ENCODE peak calls at places on chromosomes 7 and 10, in ten cellular contexts. One of them, this sample, is unnamed. For H3K4me1 and H3K9me3, the result is how much of the 10 kb centered on the place peaks cover.

GRCh38 chr10:101597036-101597435 is 8.9 kb downstream of the DPCD start:
- DNase-seq in psoas muscle: peak
- DNase-seq in CD8-positive, alpha-beta T cell: no peak
- DNase-seq in stomach: no peak
- DNase-seq in IMR-90: no peak
- DNase-seq in right atrium auricular region: no peak
- DNase-seq in heart left ventricle: no peak
- DNase-seq in endothelial cell of umbilical vein: no peak
- DNase-seq in ovary: no peak
- DNase-seq in PC-3: no peak
- DNase-seq in this sample: no peak

GRCh38 chr10:109956454-109957091 is 33.3 kb upstream of the XPNPEP1 start:
- DNase-seq in psoas muscle: no peak
- DNase-seq in CD8-positive, alpha-beta T cell: no peak
- DNase-seq in stomach: peak
- DNase-seq in IMR-90: peak
- DNase-seq in right atrium auricular region: no peak
- DNase-seq in heart left ventricle: no peak
- DNase-seq in endothelial cell of umbilical vein: peak
- DNase-seq in ovary: no peak
- DNase-seq in PC-3: peak
- DNase-seq in this sample: no peak

GRCh38 chr7:48637382-48637781 is 287.0 kb upstream of the CDC14C start:
- DNase-seq in psoas muscle: no peak
- DNase-seq in CD8-positive, alpha-beta T cell: no peak
- DNase-seq in stomach: no peak
- DNase-seq in IMR-90: no peak
- DNase-seq in right atrium auricular region: no peak
- DNase-seq in heart left ventricle: no peak
- DNase-seq in endothelial cell of umbilical vein: no peak
- DNase-seq in ovary: no peak
- DNase-seq in PC-3: peak
- DNase-seq in this sample: no peak

GRCh38 chr7:98970031-98970615 is 91.8 kb downstream of the TRRAP start:
- DNase-seq in psoas muscle: no peak
- DNase-seq in CD8-positive, alpha-beta T cell: no peak
- DNase-seq in stomach: no peak
- DNase-seq in IMR-90: no peak
- DNase-seq in right atrium auricular region: no peak
- DNase-seq in heart left ventricle: no peak
- DNase-seq in endothelial cell of umbilical vein: no peak
- DNase-seq in ovary: no peak
- DNase-seq in PC-3: no peak
- DNase-seq in this sample: no peak

GRCh38 chr7:108071551-108071950 is 58.6 kb downstream of the LAMB4 start:
- DNase-seq in psoas muscle: no peak
- DNase-seq in CD8-positive, alpha-beta T cell: no peak
- DNase-seq in stomach: no peak
- DNase-seq in IMR-90: no peak
- DNase-seq in right atrium auricular region: no peak
- DNase-seq in heart left ventricle: no peak
- DNase-seq in endothelial cell of umbilical vein: no peak
- DNase-seq in ovary: no peak
- DNase-seq in PC-3: no peak
- DNase-seq in this sample: no peak

GRCh38 chr10:18737236-18737635 is 78.0 kb downstream of the ARL5B start:
- DNase-seq in psoas muscle: no peak
- DNase-seq in CD8-positive, alpha-beta T cell: no peak
- DNase-seq in stomach: no peak
- DNase-seq in IMR-90: peak
- DNase-seq in right atrium auricular region: no peak
- DNase-seq in heart left ventricle: no peak
- DNase-seq in endothelial cell of umbilical vein: no peak
- DNase-seq in ovary: no peak
- DNase-seq in PC-3: peak
- DNase-seq in this sample: no peak

GRCh38 chr10:70404906-70405824 is 1.2 kb downstream of the EIF4EBP2 start:
- DNase-seq in psoas muscle: peak
- DNase-seq in CD8-positive, alpha-beta T cell: peak
- DNase-seq in stomach: peak
- DNase-seq in IMR-90: peak
- DNase-seq in right atrium auricular region: peak
- DNase-seq in heart left ventricle: peak
- DNase-seq in endothelial cell of umbilical vein: peak
- DNase-seq in ovary: peak
- DNase-seq in PC-3: peak
- DNase-seq in this sample: peak

GRCh38 chr10:50224330-50224952 is 26.9 kb downstream of the ASAH2 start:
- DNase-seq in psoas muscle: no peak
- DNase-seq in CD8-positive, alpha-beta T cell: no peak
- DNase-seq in stomach: peak
- DNase-seq in IMR-90: peak
- DNase-seq in right atrium auricular region: no peak
- DNase-seq in heart left ventricle: no peak
- DNase-seq in endothelial cell of umbilical vein: peak
- DNase-seq in ovary: no peak
- DNase-seq in PC-3: peak
- DNase-seq in this sample: no peak

GRCh38 chr7:150377116-150377979 is 1.8 kb upstream of the ZNF775 start:
- DNase-seq in psoas muscle: no peak
- DNase-seq in CD8-positive, alpha-beta T cell: no peak
- DNase-seq in stomach: no peak
- DNase-seq in IMR-90: no peak
- DNase-seq in right atrium auricular region: no peak
- DNase-seq in heart left ventricle: no peak
- DNase-seq in endothelial cell of umbilical vein: peak
- DNase-seq in ovary: no peak
- DNase-seq in PC-3: no peak
- DNase-seq in this sample: no peak

GRCh38 chr7:99648843-99649242 is 31.0 kb downstream of the CYP3A5 start:
- DNase-seq in psoas muscle: no peak
- DNase-seq in CD8-positive, alpha-beta T cell: no peak
- DNase-seq in stomach: no peak
- DNase-seq in IMR-90: no peak
- DNase-seq in right atrium auricular region: no peak
- DNase-seq in heart left ventricle: no peak
- DNase-seq in endothelial cell of umbilical vein: no peak
- DNase-seq in ovary: no peak
- DNase-seq in PC-3: no peak
- DNase-seq in this sample: no peak

GRCh38 chr10:51057925-51058324 is 16.4 kb upstream of the PRKG1 start:
- DNase-seq in psoas muscle: no peak
- DNase-seq in CD8-positive, alpha-beta T cell: no peak
- DNase-seq in stomach: no peak
- DNase-seq in IMR-90: no peak
- DNase-seq in right atrium auricular region: no peak
- DNase-seq in heart left ventricle: no peak
- DNase-seq in endothelial cell of umbilical vein: no peak
- DNase-seq in ovary: no peak
- DNase-seq in PC-3: no peak
- DNase-seq in this sample: no peak

GRCh38 chr10:5508161-5508604 is 8.8 kb upstream of the CALML5 start:
- DNase-seq in psoas muscle: peak
- DNase-seq in CD8-positive, alpha-beta T cell: no peak
- DNase-seq in stomach: no peak
- DNase-seq in IMR-90: no peak
- DNase-seq in right atrium auricular region: no peak
- DNase-seq in heart left ventricle: no peak
- DNase-seq in endothelial cell of umbilical vein: no peak
- DNase-seq in ovary: peak
- DNase-seq in PC-3: no peak
- DNase-seq in this sample: no peak

GRCh38 chr10:43939939-43940810 is 291.5 kb upstream of the ZNF32 start:
- DNase-seq in psoas muscle: no peak
- DNase-seq in CD8-positive, alpha-beta T cell: peak
- DNase-seq in stomach: no peak
- DNase-seq in IMR-90: peak
- DNase-seq in right atrium auricular region: peak
- DNase-seq in heart left ventricle: peak
- DNase-seq in endothelial cell of umbilical vein: no peak
- DNase-seq in ovary: no peak
- DNase-seq in PC-3: no peak
- DNase-seq in this sample: no peak

GRCh38 chr7:8274589-8274988 is 12.6 kb upstream of the ICA1 start:
- DNase-seq in psoas muscle: no peak
- DNase-seq in CD8-positive, alpha-beta T cell: no peak
- DNase-seq in stomach: no peak
- DNase-seq in IMR-90: no peak
- DNase-seq in right atrium auricular region: no peak
- DNase-seq in heart left ventricle: no peak
- DNase-seq in endothelial cell of umbilical vein: no peak
- DNase-seq in ovary: no peak
- DNase-seq in PC-3: no peak
- DNase-seq in this sample: no peak

GRCh38 chr10:95201736-95202135 is 7.7 kb downstream of the ACSM6 start:
- DNase-seq in psoas muscle: no peak
- DNase-seq in CD8-positive, alpha-beta T cell: no peak
- DNase-seq in stomach: no peak
- DNase-seq in IMR-90: peak
- DNase-seq in right atrium auricular region: no peak
- DNase-seq in heart left ventricle: no peak
- DNase-seq in endothelial cell of umbilical vein: no peak
- DNase-seq in ovary: no peak
- DNase-seq in PC-3: peak
- DNase-seq in this sample: no peak

GRCh38 chr10:11610151-11610854 is 1.1 kb downstream of the USP6NL start:
- DNase-seq in psoas muscle: no peak
- DNase-seq in CD8-positive, alpha-beta T cell: no peak
- DNase-seq in stomach: no peak
- DNase-seq in IMR-90: no peak
- DNase-seq in right atrium auricular region: no peak
- DNase-seq in heart left ventricle: no peak
- DNase-seq in endothelial cell of umbilical vein: peak
- DNase-seq in ovary: no peak
- DNase-seq in PC-3: no peak
- DNase-seq in this sample: no peak
- H3K4me1 ChIP-seq in psoas muscle: under half
- H3K4me1 ChIP-seq in CD8-positive, alpha-beta T cell: under half
- H3K4me1 ChIP-seq in stomach: under half
- H3K4me1 ChIP-seq in IMR-90: under half
- H3K4me1 ChIP-seq in right atrium auricular region: under half
- H3K4me1 ChIP-seq in heart left ventricle: under half
- H3K4me1 ChIP-seq in endothelial cell of umbilical vein: under half
- H3K4me1 ChIP-seq in ovary: under half
- H3K4me1 ChIP-seq in PC-3: under half
- H3K4me1 ChIP-seq in this sample: under half

GRCh38 chr7:435518-436366 is 83.9 kb downstream of the PDGFA start:
- DNase-seq in psoas muscle: peak
- DNase-seq in CD8-positive, alpha-beta T cell: no peak
- DNase-seq in stomach: peak
- DNase-seq in IMR-90: peak
- DNase-seq in right atrium auricular region: no peak
- DNase-seq in heart left ventricle: peak
- DNase-seq in endothelial cell of umbilical vein: peak
- DNase-seq in ovary: no peak
- DNase-seq in PC-3: peak
- DNase-seq in this sample: no peak

GRCh38 chr7:438361-438760 is 81.3 kb downstream of the PDGFA start:
- DNase-seq in psoas muscle: no peak
- DNase-seq in CD8-positive, alpha-beta T cell: no peak
- DNase-seq in stomach: peak
- DNase-seq in IMR-90: no peak
- DNase-seq in right atrium auricular region: no peak
- DNase-seq in heart left ventricle: no peak
- DNase-seq in endothelial cell of umbilical vein: no peak
- DNase-seq in ovary: no peak
- DNase-seq in PC-3: no peak
- DNase-seq in this sample: no peak

GRCh38 chr7:438916-439315 is 80.7 kb downstream of the PDGFA start:
- DNase-seq in psoas muscle: no peak
- DNase-seq in CD8-positive, alpha-beta T cell: no peak
- DNase-seq in stomach: no peak
- DNase-seq in IMR-90: no peak
- DNase-seq in right atrium auricular region: no peak
- DNase-seq in heart left ventricle: no peak
- DNase-seq in endothelial cell of umbilical vein: no peak
- DNase-seq in ovary: no peak
- DNase-seq in PC-3: no peak
- DNase-seq in this sample: no peak

GRCh38 chr7:436367-437128 is 83.1 kb downstream of the PDGFA start:
- DNase-seq in psoas muscle: no peak
- DNase-seq in CD8-positive, alpha-beta T cell: no peak
- DNase-seq in stomach: no peak
- DNase-seq in IMR-90: no peak
- DNase-seq in right atrium auricular region: no peak
- DNase-seq in heart left ventricle: no peak
- DNase-seq in endothelial cell of umbilical vein: no peak
- DNase-seq in ovary: no peak
- DNase-seq in PC-3: no peak
- DNase-seq in this sample: no peak

GRCh38 chr7:437293-438280 is 82.1 kb downstream of the PDGFA start:
- DNase-seq in psoas muscle: no peak
- DNase-seq in CD8-positive, alpha-beta T cell: no peak
- DNase-seq in stomach: no peak
- DNase-seq in IMR-90: no peak
- DNase-seq in right atrium auricular region: no peak
- DNase-seq in heart left ventricle: no peak
- DNase-seq in endothelial cell of umbilical vein: no peak
- DNase-seq in ovary: no peak
- DNase-seq in PC-3: no peak
- DNase-seq in this sample: no peak
- H3K9me3 ChIP-seq in psoas muscle: under half
- H3K9me3 ChIP-seq in CD8-positive, alpha-beta T cell: under half
- H3K9me3 ChIP-seq in stomach: under half
- H3K9me3 ChIP-seq in IMR-90: under half
- H3K9me3 ChIP-seq in right atrium auricular region: under half
- H3K9me3 ChIP-seq in heart left ventricle: under half
- H3K9me3 ChIP-seq in endothelial cell of umbilical vein: under half
- H3K9me3 ChIP-seq in ovary: under half
- H3K9me3 ChIP-seq in PC-3: under half
- H3K9me3 ChIP-seq in this sample: under half

GRCh38 chr10:69335613-69336012 is 57.3 kb downstream of the HK1 start:
- DNase-seq in psoas muscle: no peak
- DNase-seq in CD8-positive, alpha-beta T cell: no peak
- DNase-seq in stomach: no peak
- DNase-seq in IMR-90: no peak
- DNase-seq in right atrium auricular region: no peak
- DNase-seq in heart left ventricle: no peak
- DNase-seq in endothelial cell of umbilical vein: no peak
- DNase-seq in ovary: no peak
- DNase-seq in PC-3: no peak
- DNase-seq in this sample: no peak
- H3K4me1 ChIP-seq in psoas muscle: half or more
- H3K4me1 ChIP-seq in CD8-positive, alpha-beta T cell: under half
- H3K4me1 ChIP-seq in stomach: half or more
- H3K4me1 ChIP-seq in IMR-90: under half
- H3K4me1 ChIP-seq in right atrium auricular region: under half
- H3K4me1 ChIP-seq in heart left ventricle: half or more
- H3K4me1 ChIP-seq in endothelial cell of umbilical vein: under half
- H3K4me1 ChIP-seq in ovary: under half
- H3K4me1 ChIP-seq in PC-3: under half
- H3K4me1 ChIP-seq in this sample: under half

GRCh38 chr7:71343821-71344341 is 211.9 kb downstream of the GALNT17 start:
- DNase-seq in psoas muscle: no peak
- DNase-seq in CD8-positive, alpha-beta T cell: no peak
- DNase-seq in stomach: no peak
- DNase-seq in IMR-90: no peak
- DNase-seq in right atrium auricular region: no peak
- DNase-seq in heart left ventricle: no peak
- DNase-seq in endothelial cell of umbilical vein: no peak
- DNase-seq in ovary: no peak
- DNase-seq in PC-3: no peak
- DNase-seq in this sample: peak
- H3K9me3 ChIP-seq in psoas muscle: under half
- H3K9me3 ChIP-seq in CD8-positive, alpha-beta T cell: under half
- H3K9me3 ChIP-seq in stomach: under half
- H3K9me3 ChIP-seq in IMR-90: under half
- H3K9me3 ChIP-seq in right atrium auricular region: under half
- H3K9me3 ChIP-seq in heart left ventricle: under half
- H3K9me3 ChIP-seq in endothelial cell of umbilical vein: under half
- H3K9me3 ChIP-seq in ovary: under half
- H3K9me3 ChIP-seq in PC-3: under half
- H3K9me3 ChIP-seq in this sample: under half

GRCh38 chr7:38027884-38028455 is 107.5 kb downstream of the EPDR1 start:
- DNase-seq in psoas muscle: no peak
- DNase-seq in CD8-positive, alpha-beta T cell: no peak
- DNase-seq in stomach: no peak
- DNase-seq in IMR-90: no peak
- DNase-seq in right atrium auricular region: no peak
- DNase-seq in heart left ventricle: no peak
- DNase-seq in endothelial cell of umbilical vein: no peak
- DNase-seq in ovary: no peak
- DNase-seq in PC-3: peak
- DNase-seq in this sample: no peak
- H3K4me1 ChIP-seq in psoas muscle: under half
- H3K4me1 ChIP-seq in CD8-positive, alpha-beta T cell: under half
- H3K4me1 ChIP-seq in stomach: under half
- H3K4me1 ChIP-seq in IMR-90: under half
- H3K4me1 ChIP-seq in right atrium auricular region: under half
- H3K4me1 ChIP-seq in heart left ventricle: under half
- H3K4me1 ChIP-seq in endothelial cell of umbilical vein: under half
- H3K4me1 ChIP-seq in ovary: under half
- H3K4me1 ChIP-seq in PC-3: under half
- H3K4me1 ChIP-seq in this sample: under half